ENCODE peak calls at places on chromosome 12, in eight cellular contexts. One of them, this sample, is unnamed.

GRCh38 chr12:106249411-106250135 is 1.8 kb upstream of the CKAP4 start:
- DNase-seq in EL: no peak
- DNase-seq in CD4-positive, alpha-beta T cell: no peak
- DNase-seq in CD4-positive, alpha-beta memory T cell: no peak
- DNase-seq in activated naive CD4-positive, alpha-beta T cell: no peak
- DNase-seq in GM20000: peak
- DNase-seq in iPS-NIHi11: no peak
- DNase-seq in HEK293T: no peak
- DNase-seq in this sample: no peak

GRCh38 chr12:119683413-119683812 is 15.5 kb downstream of the PRKAB1 start:
- DNase-seq in HEK293T: no peak
- DNase-seq in iPS-NIHi11: no peak
- DNase-seq in CD4-positive, alpha-beta memory T cell: no peak
- DNase-seq in GM20000: no peak
- DNase-seq in activated naive CD4-positive, alpha-beta T cell: no peak
- DNase-seq in EL: peak
- DNase-seq in CD4-positive, alpha-beta T cell: no peak
- DNase-seq in this sample: no peak

GRCh38 chr12:93634416-93634815 is 42.8 kb upstream of the CRADD start:
- DNase-seq in EL: no peak
- DNase-seq in iPS-NIHi11: no peak
- DNase-seq in CD4-positive, alpha-beta memory T cell: no peak
- DNase-seq in activated naive CD4-positive, alpha-beta T cell: no peak
- DNase-seq in CD4-positive, alpha-beta T cell: no peak
- DNase-seq in HEK293T: no peak
- DNase-seq in GM20000: no peak
- DNase-seq in this sample: no peak

GRCh38 chr12:84585996-84586395 is 326.6 kb downstream of the SLC6A15 start:
- DNase-seq in CD4-positive, alpha-beta memory T cell: no peak
- DNase-seq in CD4-positive, alpha-beta T cell: no peak
- DNase-seq in activated naive CD4-positive, alpha-beta T cell: no peak
- DNase-seq in HEK293T: no peak
- DNase-seq in EL: peak
- DNase-seq in iPS-NIHi11: no peak
- DNase-seq in GM20000: no peak
- DNase-seq in this sample: no peak

GRCh38 chr12:46473634-46474201 is 101.1 kb upstream of the SLC38A2 start:
- DNase-seq in GM20000: peak
- DNase-seq in CD4-positive, alpha-beta memory T cell: no peak
- DNase-seq in iPS-NIHi11: no peak
- DNase-seq in activated naive CD4-positive, alpha-beta T cell: no peak
- DNase-seq in EL: peak
- DNase-seq in HEK293T: no peak
- DNase-seq in CD4-positive, alpha-beta T cell: no peak
- DNase-seq in this sample: peak

GRCh38 chr12:88299567-88300101 is 157.5 kb downstream of the TMTC3 start:
- DNase-seq in CD4-positive, alpha-beta T cell: no peak
- DNase-seq in iPS-NIHi11: no peak
- DNase-seq in CD4-positive, alpha-beta memory T cell: no peak
- DNase-seq in activated naive CD4-positive, alpha-beta T cell: no peak
- DNase-seq in HEK293T: no peak
- DNase-seq in EL: peak
- DNase-seq in GM20000: peak
- DNase-seq in this sample: peak

GRCh38 chr12:54475542-54475941 is 2.1 kb upstream of the GTSF1 start:
- DNase-seq in activated naive CD4-positive, alpha-beta T cell: no peak
- DNase-seq in iPS-NIHi11: no peak
- DNase-seq in HEK293T: no peak
- DNase-seq in GM20000: no peak
- DNase-seq in EL: peak
- DNase-seq in CD4-positive, alpha-beta memory T cell: no peak
- DNase-seq in CD4-positive, alpha-beta T cell: no peak
- DNase-seq in this sample: no peak

GRCh38 chr12:1906579-1906978 is 11.9 kb downstream of the CACNA2D4 start:
- DNase-seq in activated naive CD4-positive, alpha-beta T cell: no peak
- DNase-seq in GM20000: no peak
- DNase-seq in CD4-positive, alpha-beta T cell: no peak
- DNase-seq in CD4-positive, alpha-beta memory T cell: no peak
- DNase-seq in iPS-NIHi11: no peak
- DNase-seq in HEK293T: no peak
- DNase-seq in EL: no peak
- DNase-seq in this sample: no peak

GRCh38 chr12:113534555-113534954 is 62.9 kb upstream of the LHX5 start:
- DNase-seq in GM20000: no peak
- DNase-seq in iPS-NIHi11: no peak
- DNase-seq in CD4-positive, alpha-beta T cell: no peak
- DNase-seq in activated naive CD4-positive, alpha-beta T cell: no peak
- DNase-seq in EL: no peak
- DNase-seq in HEK293T: no peak
- DNase-seq in CD4-positive, alpha-beta memory T cell: no peak
- DNase-seq in this sample: no peak

GRCh38 chr12:28460420-28461130 is 270.3 kb downstream of the CCDC91 start:
- DNase-seq in activated naive CD4-positive, alpha-beta T cell: no peak
- DNase-seq in CD4-positive, alpha-beta T cell: no peak
- DNase-seq in CD4-positive, alpha-beta memory T cell: no peak
- DNase-seq in HEK293T: no peak
- DNase-seq in GM20000: peak
- DNase-seq in iPS-NIHi11: no peak
- DNase-seq in EL: no peak
- DNase-seq in this sample: no peak

GRCh38 chr12:47801170-47801903 is 18.4 kb downstream of the HDAC7 start:
- DNase-seq in CD4-positive, alpha-beta memory T cell: no peak
- DNase-seq in HEK293T: no peak
- DNase-seq in CD4-positive, alpha-beta T cell: no peak
- DNase-seq in iPS-NIHi11: no peak
- DNase-seq in EL: no peak
- DNase-seq in activated naive CD4-positive, alpha-beta T cell: no peak
- DNase-seq in GM20000: no peak
- DNase-seq in this sample: no peak

GRCh38 chr12:85448031-85448430 is 168.0 kb downstream of the ALX1 start:
- DNase-seq in iPS-NIHi11: no peak
- DNase-seq in EL: no peak
- DNase-seq in GM20000: no peak
- DNase-seq in activated naive CD4-positive, alpha-beta T cell: no peak
- DNase-seq in CD4-positive, alpha-beta T cell: no peak
- DNase-seq in CD4-positive, alpha-beta memory T cell: no peak
- DNase-seq in HEK293T: no peak
- DNase-seq in this sample: no peak

GRCh38 chr12:131025939-131026702 is 72.4 kb downstream of the ADGRD1 start:
- DNase-seq in HEK293T: no peak
- DNase-seq in CD4-positive, alpha-beta T cell: no peak
- DNase-seq in CD4-positive, alpha-beta memory T cell: no peak
- DNase-seq in activated naive CD4-positive, alpha-beta T cell: no peak
- DNase-seq in EL: no peak
- DNase-seq in iPS-NIHi11: no peak
- DNase-seq in GM20000: no peak
- DNase-seq in this sample: no peak

GRCh38 chr12:10395390-10395998 is 5.7 kb upstream of the KLRK1 start:
- DNase-seq in HEK293T: peak
- DNase-seq in CD4-positive, alpha-beta memory T cell: no peak
- DNase-seq in GM20000: peak
- DNase-seq in activated naive CD4-positive, alpha-beta T cell: no peak
- DNase-seq in iPS-NIHi11: peak
- DNase-seq in CD4-positive, alpha-beta T cell: no peak
- DNase-seq in EL: peak
- DNase-seq in this sample: peak

GRCh38 chr12:127926004-127926403 is 341.0 kb upstream of the TMEM132C start:
- DNase-seq in CD4-positive, alpha-beta T cell: no peak
- DNase-seq in iPS-NIHi11: no peak
- DNase-seq in EL: peak
- DNase-seq in GM20000: no peak
- DNase-seq in HEK293T: peak
- DNase-seq in CD4-positive, alpha-beta memory T cell: no peak
- DNase-seq in activated naive CD4-positive, alpha-beta T cell: no peak
- DNase-seq in this sample: peak

GRCh38 chr12:43786899-43787693 is 19.0 kb downstream of the TWF1 start:
- DNase-seq in GM20000: no peak
- DNase-seq in HEK293T: no peak
- DNase-seq in CD4-positive, alpha-beta memory T cell: no peak
- DNase-seq in activated naive CD4-positive, alpha-beta T cell: no peak
- DNase-seq in CD4-positive, alpha-beta T cell: no peak
- DNase-seq in EL: no peak
- DNase-seq in iPS-NIHi11: no peak
- DNase-seq in this sample: no peak

GRCh38 chr12:42504049-42504448 is 85.5 kb downstream of the PRICKLE1 start:
- DNase-seq in iPS-NIHi11: no peak
- DNase-seq in EL: peak
- DNase-seq in GM20000: no peak
- DNase-seq in HEK293T: peak
- DNase-seq in CD4-positive, alpha-beta memory T cell: no peak
- DNase-seq in CD4-positive, alpha-beta T cell: no peak
- DNase-seq in activated naive CD4-positive, alpha-beta T cell: no peak
- DNase-seq in this sample: peak

This sample was measured in H4.